ENCODE peak calls at places on chromosome 11, in six cellular contexts. D, H, A, R, F and Y are unnamed samples.
A peak's percentile ranks its signal among the peaks of the same experiment; 100 is the strongest.

GRCh38 chr11:1153105-1153950 is 4.4 kb upstream of the MUC5AC start:
- DNase-seq in D (no peak), H (no peak), A (no peak), R (no peak), F (peak; percentile 40), Y (no peak)

GRCh38 chr11:9313648-9314290 is 624 bp downstream of the TMEM41B start:
- DNase-seq in D (peak; percentile 30), H (no peak), A (no peak), R (no peak), F (no peak), Y (no peak)

GRCh38 chr11:125481531-125481930 is 14.5 kb downstream of the FEZ1 start:
- DNase-seq in D (peak; percentile 43), H (no peak), A (no peak), R (no peak), F (no peak), Y (no peak)

GRCh38 chr11:6531267-6531752 is 34.2 kb downstream of the DNHD1 start:
- DNase-seq in D (peak; percentile 21), H (peak; percentile 50), A (peak; percentile 45), R (peak; percentile 36), F (no peak), Y (no peak)

GRCh38 chr11:111426615-111427014 is 47.5 kb upstream of the POU2AF1 start:
- DNase-seq in D (peak; percentile 86), H (no peak), A (no peak), R (no peak), F (no peak), Y (no peak)

GRCh38 chr11:110362916-110363574 is 66.6 kb upstream of the RDX start:
- DNase-seq in D (no peak), H (no peak), A (peak; percentile 34), R (peak; percentile 43), F (peak; percentile 79), Y (no peak)

GRCh38 chr11:96254854-96255253 is 88.1 kb downstream of the MAML2 start:
- DNase-seq in D (no peak), H (no peak), A (no peak), R (no peak), F (no peak), Y (no peak)

GRCh38 chr11:27211370-27212127 is 151.5 kb downstream of the CCDC34 start:
- DNase-seq in D (no peak), H (no peak), A (peak; percentile 7), R (no peak), F (no peak), Y (peak; percentile 30)

GRCh38 chr11:65110354-65110861 is 1.3 kb upstream of the TM7SF2 start:
- DNase-seq in D (peak; percentile 76), H (peak; percentile 97), A (no peak), R (peak; percentile 62), F (peak; percentile 88), Y (peak; percentile 86)

GRCh38 chr11:118771481-118772278 is 19.3 kb downstream of the DDX6 start:
- DNase-seq in D (no peak), H (no peak), A (no peak), R (no peak), F (no peak), Y (no peak)
- H3K36me3 ChIP-seq in D (peaks cover 12% of the 10 kb centered on the region), H (peaks cover 45% of the 10 kb centered on the region), A (peaks cover 49% of the 10 kb centered on the region), R (peaks cover 71% of the 10 kb centered on the region), F (no peaks in the 10 kb centered on the region), Y (peaks cover 39% of the 10 kb centered on the region)

GRCh38 chr11:128482092-128482491 is 105.3 kb downstream of the ETS1 start:
- DNase-seq in D (no peak), H (no peak), A (no peak), R (no peak), F (no peak), Y (no peak)

GRCh38 chr11:128481135-128481534 is 106.2 kb downstream of the ETS1 start:
- DNase-seq in D (peak; percentile 66), H (peak; percentile 76), A (no peak), R (no peak), F (no peak), Y (no peak)

GRCh38 chr11:128482512-128483191 is 104.7 kb downstream of the ETS1 start:
- DNase-seq in D (no peak), H (peak; percentile 50), A (no peak), R (no peak), F (no peak), Y (no peak)

GRCh38 chr11:128480066-128480465 is 107.3 kb downstream of the ETS1 start:
- DNase-seq in D (no peak), H (no peak), A (no peak), R (no peak), F (no peak), Y (no peak)

DNA sequence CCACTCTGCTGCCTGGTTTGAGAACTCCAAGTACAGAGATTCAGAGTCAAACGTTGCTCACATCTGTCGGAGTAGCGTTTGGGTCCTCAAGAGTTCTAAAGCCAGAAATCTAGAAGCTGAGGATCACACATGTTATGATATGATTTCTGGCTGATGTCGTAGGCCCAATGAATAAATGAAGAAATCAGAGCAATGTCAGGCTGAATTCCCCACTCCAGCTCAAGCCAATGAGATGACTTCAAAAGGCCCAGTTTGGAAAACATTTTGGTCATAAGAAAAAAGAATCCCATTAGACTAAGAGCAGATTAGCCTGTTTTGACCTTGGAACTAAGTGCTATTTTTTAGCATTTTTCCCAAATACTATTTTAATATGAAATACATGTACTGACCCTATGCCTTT is 106.7 kb downstream of the ETS1 start:
- DNase-seq in D (no peak), H (no peak), A (no peak), R (no peak), F (no peak), Y (no peak)
- H3K4me1 ChIP-seq in D (peaks cover 24% of the 10 kb centered on the region), H (peaks cover 41% of the 10 kb centered on the region), A (no peaks in the 10 kb centered on the region), R (no peaks in the 10 kb centered on the region), F (no peaks in the 10 kb centered on the region), Y (peaks cover 98% of the 10 kb centered on the region)

DNA sequence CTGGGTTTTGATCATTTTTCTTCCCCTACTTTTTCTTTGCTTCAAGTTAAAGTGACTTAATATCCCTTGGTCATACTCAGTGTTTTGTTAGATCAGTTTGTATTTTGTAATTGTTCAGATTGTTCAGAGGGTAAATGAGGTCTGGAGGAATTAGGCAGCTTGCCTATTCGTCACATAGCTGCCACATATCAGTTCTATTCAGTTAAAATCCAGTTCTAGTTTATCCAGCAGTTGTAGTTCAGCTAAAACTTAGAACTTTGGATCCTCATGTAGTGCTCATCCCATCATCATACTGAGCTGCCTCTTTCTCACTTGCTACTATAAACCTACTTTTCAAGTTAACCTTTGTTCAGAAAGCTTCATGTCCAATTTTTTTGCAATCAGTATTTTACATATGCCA is 47.1 kb upstream of the DEPDC7 start:
- DNase-seq in D (no peak), H (no peak), A (no peak), R (no peak), F (no peak), Y (no peak)
- H3K36me3 ChIP-seq in D (peaks cover 5% of the 10 kb centered on the region), H (peaks cover 46% of the 10 kb centered on the region), A (peaks cover 25% of the 10 kb centered on the region), R (peaks cover 22% of the 10 kb centered on the region), F (no peaks in the 10 kb centered on the region), Y (peaks cover 51% of the 10 kb centered on the region)

DNA sequence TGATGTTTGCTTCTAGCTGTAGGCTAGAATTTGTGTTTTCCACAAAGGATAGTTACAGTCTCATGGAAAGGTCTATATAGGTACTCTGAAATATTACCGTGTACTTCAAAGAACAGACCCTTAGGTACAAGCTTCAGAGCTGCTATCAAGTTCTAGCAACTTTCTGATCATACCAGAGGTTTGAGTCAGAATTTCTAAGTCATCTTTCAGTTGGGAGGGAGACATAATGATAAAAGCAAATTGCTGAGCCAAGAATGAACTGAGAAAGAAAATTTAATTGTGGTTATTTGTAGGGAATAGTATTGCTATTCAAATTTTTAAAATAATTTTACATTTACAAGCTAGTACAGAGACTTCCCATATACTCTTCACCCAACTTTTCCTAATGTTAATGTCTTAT is 19.9 kb upstream of the ME3 start:
- DNase-seq in D (peak; percentile 27), H (no peak), A (no peak), R (no peak), F (no peak), Y (no peak)
- H3K4me1 ChIP-seq in D (peaks cover 33% of the 10 kb centered on the region), H (peaks cover 7% of the 10 kb centered on the region), A (peaks cover 9% of the 10 kb centered on the region), R (no peaks in the 10 kb centered on the region), F (no peaks in the 10 kb centered on the region), Y (peaks cover 29% of the 10 kb centered on the region)

GRCh38 chr11:20041499-20041898 is 118.8 kb downstream of the DBX1 start:
- DNase-seq in D (no peak), H (no peak), A (no peak), R (no peak), F (no peak), Y (no peak)
- H3K36me3 ChIP-seq in D (peaks cover 10% of the 10 kb centered on the region), H (peaks cover 54% of the 10 kb centered on the region), A (no peaks in the 10 kb centered on the region), R (no peaks in the 10 kb centered on the region), F (no peaks in the 10 kb centered on the region), Y (peaks cover 37% of the 10 kb centered on the region)

GRCh38 chr11:72687326-72687725 is 13.1 kb upstream of the PDE2A start:
- DNase-seq in D (no peak), H (no peak), A (no peak), R (no peak), F (no peak), Y (no peak)

GRCh38 chr11:72683782-72684200 is 9.6 kb upstream of the PDE2A start:
- DNase-seq in D (no peak), H (peak; percentile 86), A (no peak), R (peak; percentile 15), F (peak; percentile 65), Y (peak; percentile 62)

GRCh38 chr11:72686639-72687215 is 12.5 kb upstream of the PDE2A start:
- DNase-seq in D (no peak), H (no peak), A (no peak), R (no peak), F (no peak), Y (no peak)

GRCh38 chr11:72684236-72684912 is 10.2 kb upstream of the PDE2A start:
- DNase-seq in D (peak; percentile 53), H (peak; percentile 52), A (peak; percentile 44), R (peak; percentile 36), F (no peak), Y (peak; percentile 78)

DNA sequence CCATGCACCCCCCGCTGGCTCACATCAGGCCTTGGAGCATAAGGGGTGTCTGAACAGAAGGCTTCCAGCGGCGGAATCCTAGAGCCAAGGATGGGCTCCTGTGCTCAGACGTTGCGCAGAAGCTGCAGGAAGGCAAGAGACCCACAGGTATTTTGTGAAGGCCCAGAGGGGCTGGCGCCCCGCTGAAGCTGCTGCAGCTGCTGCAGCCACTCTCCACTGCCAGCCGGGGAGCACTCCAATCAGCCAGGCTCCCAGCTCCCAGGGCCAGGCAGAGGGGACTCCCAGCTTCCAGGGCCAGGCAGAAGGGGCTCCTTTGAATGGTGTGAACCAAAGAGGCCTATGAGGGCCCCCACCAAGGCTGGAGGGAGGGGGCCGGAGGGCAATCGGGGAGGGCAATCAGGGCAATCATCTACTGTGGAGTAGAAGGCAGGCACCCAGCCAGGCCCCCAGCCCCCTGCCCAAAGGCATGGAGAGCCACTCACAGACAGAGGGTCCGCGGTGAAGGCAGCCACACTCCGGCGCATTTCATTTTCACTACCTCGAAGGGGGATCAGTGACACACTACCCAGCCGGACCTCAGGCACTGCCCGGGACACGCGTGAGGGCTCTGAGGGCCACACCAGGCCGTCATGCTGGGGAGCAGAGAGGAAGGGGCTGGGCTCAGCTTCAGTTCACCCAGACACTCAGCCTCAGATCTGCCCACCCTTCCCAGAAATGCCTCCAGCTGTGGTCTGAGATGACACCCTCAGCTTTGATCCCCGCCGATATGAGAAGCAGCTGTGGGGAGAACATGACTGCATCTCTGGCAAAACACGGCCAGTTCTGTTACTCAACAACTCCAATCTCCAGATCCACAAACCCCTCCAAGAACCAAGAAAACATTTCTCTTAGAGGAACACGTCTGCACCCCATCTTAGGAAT is 11.6 kb upstream of the PDE2A start:
- DNase-seq in D (no peak), H (peak; percentile 53), A (no peak), R (no peak), F (no peak), Y (peak; percentile 58)
- H3K4me1 ChIP-seq in D (peaks cover 4% of the 10 kb centered on the region), H (peaks cover 12% of the 10 kb centered on the region), A (no peaks in the 10 kb centered on the region), R (no peaks in the 10 kb centered on the region), F (no peaks in the 10 kb centered on the region), Y (peaks cover 77% of the 10 kb centered on the region)